ENCODE peak calls at places on chromosomes 16 and 17, in five cellular contexts. D, B, K, Z and R are unnamed samples.
A peak's percentile ranks its signal among the peaks of the same experiment; 100 is the strongest.

GRCh38 chr17:79905832-79906231 is 66.6 kb upstream of the CBX4 start:
- DNase-seq in K (no peak), B (no peak), Z (no peak), D (peak; percentile 53), R (no peak)

GRCh38 chr17:28071891-28072606 is 29.6 kb downstream of the NLK start:
- DNase-seq in Z (no peak), D (no peak), K (no peak), B (no peak), R (no peak)

GRCh38 chr17:44981221-44981968 is 13.3 kb upstream of the C1QL1 start:
- DNase-seq in D (no peak), B (peak; percentile 77), K (peak; percentile 55), Z (no peak), R (no peak)

GRCh38 chr17:34156741-34157589 is 98.1 kb upstream of the CCL2 start:
- DNase-seq in Z (no peak), K (no peak), D (no peak), B (no peak), R (peak; percentile 21)

GRCh38 chr16:12141073-12141472 is 164.5 kb downstream of the SNX29 start:
- DNase-seq in B (no peak), Z (no peak), D (no peak), K (no peak), R (no peak)

GRCh38 chr16:29972500-29972899 is 1.2 kb upstream of the TAOK2 start:
- DNase-seq in D (no peak), K (no peak), B (no peak), Z (no peak), R (no peak)

GRCh38 chr16:72997141-72997542 is 50.8 kb downstream of the ZFHX3 start:
- DNase-seq in Z (no peak), B (peak; percentile 19), K (peak; percentile 60), D (no peak), R (no peak)

GRCh38 chr17:51373489-51374194 is 113.3 kb downstream of the UTP18 start:
- DNase-seq in D (no peak), B (no peak), Z (no peak), K (no peak), R (no peak)

GRCh38 chr17:82228842-82229685 is at the start of gene SLC16A3:
- DNase-seq in K (no peak), D (no peak), Z (no peak), B (peak; percentile 84), R (no peak)